ENCODE peak calls at places on chromosomes 1 and 21, in five cellular contexts. E is RWPE1, K is body of pancreas, V is left ventricle myocardium inferior, T is progenitor cell of endocrine pancreas. N is an unnamed sample.

GRCh38 chr21:44013380-44014088 is 1.4 kb downstream of the TRAPPC10 start:
- DNase-seq in E (no peak), K (no peak), V (no peak), T (no peak), N (no peak)

GRCh38 chr1:237888143-237888542 is 2.6 kb downstream of the ZP4 start:
- DNase-seq in E (no peak), K (no peak), V (no peak), T (no peak), N (no peak)

GRCh38 chr21:14321042-14321441 is 61.9 kb downstream of the HSPA13 start:
- DNase-seq in E (peak), K (no peak), V (no peak), T (no peak), N (no peak)

GRCh38 chr21:38664821-38665220 is 140.9 kb upstream of the ETS2 start:
- DNase-seq in E (no peak), K (no peak), V (no peak), T (no peak), N (no peak)

GRCh38 chr1:235079443-235079967 is 49.1 kb downstream of the TOMM20 start:
- DNase-seq in E (peak), K (peak), V (no peak), T (no peak), N (no peak)

GRCh38 chr1:111612006-111612405 is 7.6 kb upstream of the RAP1A start:
- DNase-seq in E (no peak), K (no peak), V (no peak), T (no peak), N (no peak)

GRCh38 chr1:9279172-9279840 is 13.4 kb upstream of the SPSB1 start:
- DNase-seq in E (no peak), K (no peak), V (no peak), T (no peak), N (no peak)

GRCh38 chr1:171961861-171962260 is 120.6 kb downstream of the DNM3 start:
- DNase-seq in E (no peak), K (no peak), V (no peak), T (no peak), N (no peak)

GRCh38 chr1:58190614-58191013 is 355.9 kb downstream of the OMA1 start:
- DNase-seq in E (no peak), K (no peak), V (no peak), T (no peak), N (no peak)

GRCh38 chr1:169102567-169102966 is 3.9 kb upstream of the ATP1B1 start:
- DNase-seq in E (peak), K (peak), V (no peak), T (no peak), N (no peak)

GRCh38 chr1:217327901-217328300 is 303.0 kb downstream of the GPATCH2 start:
- DNase-seq in E (no peak), K (no peak), V (no peak), T (no peak), N (no peak)

GRCh38 chr1:172003766-172004530 is 162.7 kb downstream of the DNM3 start:
- DNase-seq in E (no peak), K (no peak), V (no peak), T (no peak), N (no peak)

GRCh38 chr1:210214573-210215409 is 17.8 kb upstream of the SERTAD4 start:
- DNase-seq in E (no peak), K (no peak), V (no peak), T (no peak), N (no peak)

GRCh38 chr1:192158181-192158580 is at the start of gene RGS18:
- DNase-seq in E (no peak), K (no peak), V (no peak), T (no peak), N (no peak)

GRCh38 chr1:178849932-178850331 is 20.9 kb downstream of the ANGPTL1 start:
- DNase-seq in E (no peak), K (no peak), V (no peak), T (no peak), N (no peak)

GRCh38 chr1:192635939-192636338 is at the start of gene RGS13:
- DNase-seq in E (no peak), K (no peak), V (no peak), T (no peak), N (no peak)

GRCh38 chr1:24586970-24587820 is 31.3 kb downstream of the NCMAP start:
- DNase-seq in E (peak), K (peak), V (no peak), T (no peak), N (no peak)

GRCh38 chr1:54177726-54178125 is 22.1 kb downstream of the CYB5RL start:
- DNase-seq in E (no peak), K (no peak), V (no peak), T (no peak), N (no peak)

GRCh38 chr1:170765712-170766330 is 101.9 kb downstream of the PRRX1 start:
- DNase-seq in E (peak), K (no peak), V (no peak), T (no peak), N (no peak)

GRCh38 chr1:228102791-228103620 is at the start of gene C1orf35:
- DNase-seq in E (peak), K (peak), V (peak), T (peak), N (peak)

GRCh38 chr21:31612889-31613785 is 46.4 kb upstream of the SOD1 start:
- DNase-seq in E (no peak), K (no peak), V (no peak), T (no peak), N (no peak)

GRCh38 chr1:1048765-1049164 is 25.3 kb downstream of the RNF223 start:
- DNase-seq in E (no peak), K (no peak), V (no peak), T (no peak), N (no peak)

GRCh38 chr1:46532498-46533178 is 18.8 kb downstream of the KNCN start:
- DNase-seq in E (no peak), K (peak), V (peak), T (peak), N (no peak)

GRCh38 chr1:185317886-185318310 is 855 bp upstream of the IVNS1ABP start:
- DNase-seq in E (peak), K (peak), V (no peak), T (peak), N (no peak)

GRCh38 chr21:15895142-15896106 is 165.6 kb downstream of the USP25 start:
- DNase-seq in E (no peak), K (no peak), V (no peak), T (no peak), N (no peak)

GRCh38 chr1:70779571-70779970 is 268.0 kb downstream of the PTGER3 start:
- DNase-seq in E (no peak), K (no peak), V (no peak), T (no peak), N (no peak)

GRCh38 chr1:199264911-199265310 is 626.1 kb downstream of the PTPRC start:
- DNase-seq in E (no peak), K (no peak), V (no peak), T (no peak), N (no peak)

GRCh38 chr1:31460027-31460426 is 47.0 kb downstream of the SERINC2 start:
- DNase-seq in E (no peak), K (no peak), V (no peak), T (no peak), N (no peak)

GRCh38 chr1:3188150-3188971 is 119.4 kb downstream of the PRDM16 start:
- DNase-seq in E (no peak), K (peak), V (no peak), T (no peak), N (no peak)

GRCh38 chr1:186763107-186763506 is 65.6 kb upstream of the PLA2G4A start:
- DNase-seq in E (no peak), K (no peak), V (no peak), T (no peak), N (no peak)

GRCh38 chr1:23449306-23449705 is 24.8 kb upstream of the TCEA3 start:
- DNase-seq in E (no peak), K (no peak), V (no peak), T (no peak), N (no peak)

GRCh38 chr1:221494670-221495069 is 247.2 kb downstream of the DUSP10 start:
- DNase-seq in E (peak), K (peak), V (no peak), T (no peak), N (no peak)

GRCh38 chr21:9837946-9838801 is 683.2 kb upstream of the TPTE start:
- DNase-seq in E (no peak), K (no peak), V (no peak), T (no peak), N (no peak)

GRCh38 chr1:117061986-117062415 is 1.9 kb downstream of the TTF2 start:
- DNase-seq in E (no peak), K (no peak), V (no peak), T (no peak), N (no peak)

GRCh38 chr21:35861656-35862055 is 198.7 kb downstream of the SETD4 start:
- DNase-seq in E (no peak), K (no peak), V (no peak), T (no peak), N (no peak)

GRCh38 chr21:44455524-44456206 is 355 bp downstream of the LRRC3 start:
- DNase-seq in E (peak), K (peak), V (peak), T (no peak), N (no peak)

GRCh38 chr1:89812992-89813391 is 7.8 kb upstream of the LRRC8D start:
- DNase-seq in E (no peak), K (no peak), V (no peak), T (no peak), N (no peak)

GRCh38 chr1:52237430-52237829 is 95.5 kb downstream of the ZFYVE9 start:
- DNase-seq in E (peak), K (no peak), V (no peak), T (no peak), N (no peak)

GRCh38 chr1:170854677-170855076 is 80.7 kb upstream of the MROH9 start:
- DNase-seq in E (no peak), K (no peak), V (no peak), T (no peak), N (no peak)

GRCh38 chr1:233518344-233518743 is 95.6 kb upstream of the KCNK1 start:
- DNase-seq in E (peak), K (no peak), V (no peak), T (no peak), N (no peak)
- TF ChIP-seq CTCF in E (peak), K (peak), V (peak), T (peak), N (no peak)

GRCh38 chr1:85612704-85613361 is 32.3 kb downstream of the CCN1 start:
- DNase-seq in E (peak), K (peak), V (no peak), T (no peak), N (no peak)
- TF ChIP-seq CTCF in E (no peak), K (peak), V (peak), T (peak), N (no peak)

GRCh38 chr1:208055535-208055934 is 144.6 kb upstream of the CD34 start:
- DNase-seq in E (no peak), K (no peak), V (no peak), T (no peak), N (no peak)
- TF ChIP-seq CTCF in E (no peak), K (no peak), V (no peak), T (no peak), N (no peak)

GRCh38 chr1:203985676-203986075 is 87.2 kb upstream of the SOX13 start:
- DNase-seq in E (no peak), K (no peak), V (no peak), T (no peak), N (no peak)

GRCh38 chr1:203992440-203992839 is 80.5 kb upstream of the SOX13 start:
- DNase-seq in E (no peak), K (no peak), V (no peak), T (no peak), N (no peak)

GRCh38 chr1:203985044-203985443 is 87.9 kb upstream of the SOX13 start:
- DNase-seq in E (no peak), K (no peak), V (no peak), T (no peak), N (no peak)

GRCh38 chr1:203986887-203987461 is 85.9 kb upstream of the SOX13 start:
- DNase-seq in E (no peak), K (no peak), V (no peak), T (no peak), N (no peak)

GRCh38 chr1:203990118-203990517 is 82.8 kb upstream of the SOX13 start:
- DNase-seq in E (peak), K (no peak), V (no peak), T (no peak), N (no peak)
- TF ChIP-seq CTCF in E (no peak), K (no peak), V (no peak), T (no peak), N (no peak)

DNA sequence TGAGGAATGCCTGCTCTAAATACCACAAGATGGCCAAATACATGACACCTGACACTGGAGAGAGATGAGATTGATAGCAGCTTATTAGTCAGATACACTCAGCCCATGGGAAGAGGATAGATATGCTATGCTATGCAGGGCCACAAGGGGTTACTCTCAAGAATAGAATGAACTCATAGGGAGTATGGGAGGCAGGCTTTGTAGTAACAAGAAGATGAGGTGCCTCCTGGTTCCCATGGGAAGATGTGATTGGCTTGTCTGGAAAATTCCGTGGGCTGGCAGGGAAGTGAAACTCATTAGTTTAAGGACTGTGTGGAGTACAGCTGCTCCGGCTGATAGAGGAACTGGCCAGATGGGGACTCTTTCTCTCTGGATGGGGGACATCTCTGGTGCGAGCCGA is 16.5 kb downstream of the CCDC30 start:
- DNase-seq in E (peak), K (no peak), V (no peak), T (no peak), N (no peak)
- TF ChIP-seq CTCF in E (no peak), K (no peak), V (no peak), T (no peak), N (no peak)

DNA sequence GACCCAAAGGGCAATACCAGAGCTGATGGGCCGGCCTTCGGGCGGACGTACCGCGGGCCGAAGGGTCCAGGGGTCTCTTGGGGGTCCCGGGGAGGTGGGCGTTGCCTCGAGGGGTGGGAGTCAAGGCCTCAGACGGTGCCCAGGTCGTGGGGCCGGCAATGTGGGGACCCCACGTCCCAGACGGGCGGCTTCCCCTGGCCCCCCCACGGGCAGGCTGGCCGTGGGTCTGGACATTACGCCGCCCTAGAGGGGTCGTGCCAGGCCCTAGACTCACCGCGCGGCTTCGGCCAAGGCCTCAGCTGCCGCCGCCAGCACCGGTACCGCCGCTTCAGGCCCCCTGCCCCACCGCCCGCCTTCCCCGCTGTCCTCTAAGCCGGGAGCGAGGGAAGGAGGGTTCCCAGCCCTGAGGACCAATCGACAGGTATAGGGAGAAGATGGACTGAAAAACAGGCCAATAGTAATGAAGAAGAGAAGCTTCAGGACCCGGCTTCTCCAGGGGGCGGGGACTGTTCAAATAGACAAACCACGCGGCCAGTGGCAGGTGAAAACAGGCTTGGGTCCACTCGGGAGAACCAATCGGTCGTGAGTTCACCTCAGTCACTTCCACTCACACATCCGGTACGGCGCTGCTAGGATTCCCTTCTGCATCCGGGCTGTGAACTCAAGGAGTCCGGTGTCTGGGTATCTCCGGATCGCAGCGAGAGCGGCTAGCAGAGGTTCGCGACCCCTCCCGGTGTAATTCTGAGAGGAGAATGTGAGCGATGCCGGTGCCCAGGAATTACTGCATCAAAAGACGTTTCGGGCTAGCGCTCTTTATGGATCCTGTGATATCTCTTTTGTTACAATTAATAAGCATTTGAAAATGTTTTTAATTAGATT is at the start of gene MTOR:
- DNase-seq in E (peak), K (peak), V (peak), T (peak), N (peak)
- TF ChIP-seq CTCF in E (peak), K (peak), V (peak), T (no peak), N (no peak)

GRCh38 chr1:203592728-203593127 is 33.9 kb upstream of the ATP2B4 start:
- DNase-seq in E (no peak), K (no peak), V (no peak), T (no peak), N (no peak)

GRCh38 chr1:203592156-203592555 is 34.5 kb upstream of the ATP2B4 start:
- DNase-seq in E (no peak), K (peak), V (peak), T (peak), N (no peak)

GRCh38 chr1:203591626-203592025 is 35.0 kb upstream of the ATP2B4 start:
- DNase-seq in E (no peak), K (no peak), V (no peak), T (no peak), N (no peak)

GRCh38 chr1:203593143-203593542 is 33.5 kb upstream of the ATP2B4 start:
- DNase-seq in E (no peak), K (no peak), V (no peak), T (no peak), N (no peak)

GRCh38 chr1:203593723-203594122 is 32.9 kb upstream of the ATP2B4 start:
- DNase-seq in E (no peak), K (peak), V (no peak), T (no peak), N (no peak)
- TF ChIP-seq CTCF in E (no peak), K (peak), V (peak), T (peak), N (no peak)

DNA sequence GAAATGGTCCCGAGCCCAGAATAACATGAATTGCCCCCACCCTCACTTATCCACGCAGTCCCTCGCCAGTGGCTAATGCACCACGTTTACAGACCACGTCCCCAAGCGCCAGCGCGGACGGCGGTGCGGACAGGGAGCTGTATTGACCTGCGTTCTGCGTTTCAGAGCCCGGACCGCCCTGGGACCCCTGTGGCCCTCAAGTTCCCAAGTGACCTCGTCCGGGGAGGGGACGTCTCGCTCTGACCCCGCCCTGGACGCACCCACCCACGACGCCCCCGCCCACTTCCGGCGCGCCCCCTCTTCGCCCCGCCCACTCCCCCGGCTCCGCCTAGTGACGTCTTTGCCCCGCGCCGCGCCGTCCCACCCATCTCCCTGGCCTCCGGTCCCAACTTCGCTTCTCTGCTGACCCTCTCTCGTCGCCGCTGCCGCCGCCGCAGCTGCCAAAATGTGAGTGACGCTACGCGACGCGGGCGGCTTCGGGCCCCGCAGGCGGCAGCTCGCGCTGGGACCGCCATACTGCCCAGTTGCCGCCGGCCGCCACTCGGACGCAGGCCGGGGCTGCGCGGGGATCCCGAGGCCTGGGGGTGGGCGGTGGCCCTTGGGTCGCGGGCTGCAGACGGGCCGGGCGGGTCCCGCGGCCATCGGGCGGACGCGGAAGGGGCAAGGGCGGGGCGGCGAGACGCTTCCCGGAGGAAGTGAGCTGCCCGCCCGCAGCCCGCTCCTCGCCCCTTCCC is at the start of gene VAMP3:
- DNase-seq in E (peak), K (peak), V (peak), T (peak), N (peak)
- TF ChIP-seq CTCF in E (no peak), K (no peak), V (no peak), T (no peak), N (no peak)

GRCh38 chr1:6464514-6464836 is 1.5 kb downstream of the TNFRSF25 start:
- DNase-seq in E (no peak), K (peak), V (peak), T (no peak), N (no peak)
- TF ChIP-seq CTCF in E (no peak), K (peak), V (peak), T (no peak), N (no peak)

GRCh38 chr21:42781150-42781980 is 98.0 kb downstream of the WDR4 start:
- DNase-seq in E (peak), K (peak), V (no peak), T (peak), N (no peak)
- TF ChIP-seq CTCF in E (no peak), K (peak), V (no peak), T (no peak), N (no peak)